ENCODE peak calls at places on chromosomes 16 and 17, in nine cellular contexts. One of them, this sample, is unnamed.

GRCh38 chr16:22165508-22166285 is 3.4 kb downstream of the SDR42E2 start:
- DNase-seq in T-helper 2 cell: no peak
- DNase-seq in IMR-90: no peak
- DNase-seq in cardiac fibroblast: no peak
- DNase-seq in activated naive CD4-positive, alpha-beta T cell treated with Interleukin-2 at 50 U/mL for 16 hours: no peak
- DNase-seq in fibroblast of mammary gland: no peak
- DNase-seq in sciatic nerve: no peak
- DNase-seq in GM12891: no peak
- DNase-seq in cerebellar cortex: no peak
- DNase-seq in this sample: no peak

GRCh38 chr17:30905742-30906100 is 317 bp downstream of the TEFM start:
- DNase-seq in T-helper 2 cell: peak; percentile 23
- DNase-seq in IMR-90: no peak
- DNase-seq in cardiac fibroblast: no peak
- DNase-seq in activated naive CD4-positive, alpha-beta T cell treated with Interleukin-2 at 50 U/mL for 16 hours: peak; percentile 29
- DNase-seq in fibroblast of mammary gland: peak; percentile 2
- DNase-seq in sciatic nerve: peak; percentile 32
- DNase-seq in GM12891: no peak
- DNase-seq in cerebellar cortex: no peak
- DNase-seq in this sample: no peak

GRCh38 chr16:56356276-56357241 is 68.8 kb downstream of the AMFR start:
- DNase-seq in T-helper 2 cell: peak; percentile 85
- DNase-seq in IMR-90: peak; percentile 88
- DNase-seq in cardiac fibroblast: peak; percentile 89
- DNase-seq in activated naive CD4-positive, alpha-beta T cell treated with Interleukin-2 at 50 U/mL for 16 hours: peak; percentile 63
- DNase-seq in fibroblast of mammary gland: peak; percentile 80
- DNase-seq in sciatic nerve: peak; percentile 86
- DNase-seq in GM12891: peak; percentile 95
- DNase-seq in cerebellar cortex: peak; percentile 89
- DNase-seq in this sample: peak; percentile 82

GRCh38 chr17:32806646-32807045 is 70.3 kb downstream of the MYO1D start:
- DNase-seq in T-helper 2 cell: no peak
- DNase-seq in IMR-90: no peak
- DNase-seq in cardiac fibroblast: no peak
- DNase-seq in activated naive CD4-positive, alpha-beta T cell treated with Interleukin-2 at 50 U/mL for 16 hours: no peak
- DNase-seq in fibroblast of mammary gland: no peak
- DNase-seq in sciatic nerve: no peak
- DNase-seq in GM12891: no peak
- DNase-seq in cerebellar cortex: no peak
- DNase-seq in this sample: no peak

GRCh38 chr17:48759288-48759687 is 30.7 kb upstream of the HOXB13 start:
- DNase-seq in T-helper 2 cell: no peak
- DNase-seq in IMR-90: no peak
- DNase-seq in cardiac fibroblast: no peak
- DNase-seq in activated naive CD4-positive, alpha-beta T cell treated with Interleukin-2 at 50 U/mL for 16 hours: no peak
- DNase-seq in fibroblast of mammary gland: no peak
- DNase-seq in sciatic nerve: no peak
- DNase-seq in GM12891: no peak
- DNase-seq in cerebellar cortex: no peak
- DNase-seq in this sample: no peak

GRCh38 chr17:81294512-81295030 is 536 bp downstream of the SLC38A10 start:
- DNase-seq in T-helper 2 cell: peak; percentile 36
- DNase-seq in IMR-90: peak; percentile 9
- DNase-seq in cardiac fibroblast: no peak
- DNase-seq in activated naive CD4-positive, alpha-beta T cell treated with Interleukin-2 at 50 U/mL for 16 hours: peak; percentile 25
- DNase-seq in fibroblast of mammary gland: peak; percentile 11
- DNase-seq in sciatic nerve: no peak
- DNase-seq in GM12891: no peak
- DNase-seq in cerebellar cortex: no peak
- DNase-seq in this sample: peak; percentile 73

GRCh38 chr16:79008869-79009179 is 591.7 kb downstream of the MAF start:
- DNase-seq in T-helper 2 cell: no peak
- DNase-seq in IMR-90: no peak
- DNase-seq in cardiac fibroblast: no peak
- DNase-seq in activated naive CD4-positive, alpha-beta T cell treated with Interleukin-2 at 50 U/mL for 16 hours: no peak
- DNase-seq in fibroblast of mammary gland: no peak
- DNase-seq in sciatic nerve: no peak
- DNase-seq in GM12891: no peak
- DNase-seq in cerebellar cortex: no peak
- DNase-seq in this sample: no peak

GRCh38 chr16:84593825-84594724 is 23.8 kb downstream of the COTL1 start:
- DNase-seq in T-helper 2 cell: peak; percentile 99
- DNase-seq in IMR-90: no peak
- DNase-seq in cardiac fibroblast: no peak
- DNase-seq in activated naive CD4-positive, alpha-beta T cell treated with Interleukin-2 at 50 U/mL for 16 hours: peak; percentile 70
- DNase-seq in fibroblast of mammary gland: peak; percentile 45
- DNase-seq in sciatic nerve: no peak
- DNase-seq in GM12891: peak; percentile 77
- DNase-seq in cerebellar cortex: peak; percentile 57
- DNase-seq in this sample: peak; percentile 83

GRCh38 chr16:49068224-49068623 is 213.4 kb downstream of the CBLN1 start:
- DNase-seq in T-helper 2 cell: no peak
- DNase-seq in IMR-90: no peak
- DNase-seq in cardiac fibroblast: no peak
- DNase-seq in activated naive CD4-positive, alpha-beta T cell treated with Interleukin-2 at 50 U/mL for 16 hours: no peak
- DNase-seq in fibroblast of mammary gland: no peak
- DNase-seq in sciatic nerve: no peak
- DNase-seq in GM12891: no peak
- DNase-seq in cerebellar cortex: no peak
- DNase-seq in this sample: no peak

GRCh38 chr16:85359147-85359822 is 247.0 kb upstream of the CIBAR2 start:
- DNase-seq in T-helper 2 cell: no peak
- DNase-seq in IMR-90: peak; percentile 34
- DNase-seq in cardiac fibroblast: no peak
- DNase-seq in activated naive CD4-positive, alpha-beta T cell treated with Interleukin-2 at 50 U/mL for 16 hours: no peak
- DNase-seq in fibroblast of mammary gland: peak; percentile 31
- DNase-seq in sciatic nerve: no peak
- DNase-seq in GM12891: no peak
- DNase-seq in cerebellar cortex: no peak
- DNase-seq in this sample: no peak

GRCh38 chr17:27540300-27541105 is 84.3 kb downstream of the KSR1 start:
- DNase-seq in T-helper 2 cell: no peak
- DNase-seq in IMR-90: peak; percentile 100
- DNase-seq in cardiac fibroblast: peak; percentile 99
- DNase-seq in activated naive CD4-positive, alpha-beta T cell treated with Interleukin-2 at 50 U/mL for 16 hours: no peak
- DNase-seq in fibroblast of mammary gland: peak; percentile 97
- DNase-seq in sciatic nerve: peak; percentile 83
- DNase-seq in GM12891: no peak
- DNase-seq in cerebellar cortex: peak; percentile 6
- DNase-seq in this sample: peak; percentile 74

GRCh38 chr17:43316522-43317142 is 82.2 kb upstream of the ARL4D start:
- DNase-seq in T-helper 2 cell: peak; percentile 34
- DNase-seq in IMR-90: no peak
- DNase-seq in cardiac fibroblast: no peak
- DNase-seq in activated naive CD4-positive, alpha-beta T cell treated with Interleukin-2 at 50 U/mL for 16 hours: peak; percentile 14
- DNase-seq in fibroblast of mammary gland: no peak
- DNase-seq in sciatic nerve: no peak
- DNase-seq in GM12891: no peak
- DNase-seq in cerebellar cortex: peak; percentile 48
- DNase-seq in this sample: no peak

GRCh38 chr16:683396-684066 is 603 bp downstream of the JMJD8 start:
- DNase-seq in T-helper 2 cell: no peak
- DNase-seq in IMR-90: no peak
- DNase-seq in cardiac fibroblast: no peak
- DNase-seq in activated naive CD4-positive, alpha-beta T cell treated with Interleukin-2 at 50 U/mL for 16 hours: no peak
- DNase-seq in fibroblast of mammary gland: no peak
- DNase-seq in sciatic nerve: no peak
- DNase-seq in GM12891: no peak
- DNase-seq in cerebellar cortex: no peak
- DNase-seq in this sample: peak; percentile 37

GRCh38 chr17:58515286-58515685 is 848 bp upstream of the MTMR4 start:
- DNase-seq in T-helper 2 cell: no peak
- DNase-seq in IMR-90: no peak
- DNase-seq in cardiac fibroblast: no peak
- DNase-seq in activated naive CD4-positive, alpha-beta T cell treated with Interleukin-2 at 50 U/mL for 16 hours: no peak
- DNase-seq in fibroblast of mammary gland: no peak
- DNase-seq in sciatic nerve: no peak
- DNase-seq in GM12891: no peak
- DNase-seq in cerebellar cortex: no peak
- DNase-seq in this sample: no peak

GRCh38 chr16:3149630-3150345 is 15.0 kb downstream of the ZNF213 start:
- DNase-seq in T-helper 2 cell: peak; percentile 59
- DNase-seq in IMR-90: peak; percentile 42
- DNase-seq in cardiac fibroblast: peak; percentile 65
- DNase-seq in activated naive CD4-positive, alpha-beta T cell treated with Interleukin-2 at 50 U/mL for 16 hours: peak; percentile 55
- DNase-seq in fibroblast of mammary gland: peak; percentile 53
- DNase-seq in sciatic nerve: peak; percentile 82
- DNase-seq in GM12891: no peak
- DNase-seq in cerebellar cortex: peak; percentile 65
- DNase-seq in this sample: peak; percentile 87

GRCh38 chr16:47523342-47524006 is 62.3 kb downstream of the PHKB start:
- DNase-seq in T-helper 2 cell: peak; percentile 13
- DNase-seq in IMR-90: no peak
- DNase-seq in cardiac fibroblast: no peak
- DNase-seq in activated naive CD4-positive, alpha-beta T cell treated with Interleukin-2 at 50 U/mL for 16 hours: no peak
- DNase-seq in fibroblast of mammary gland: no peak
- DNase-seq in sciatic nerve: no peak
- DNase-seq in GM12891: peak; percentile 14
- DNase-seq in cerebellar cortex: no peak
- DNase-seq in this sample: no peak

GRCh38 chr17:37828313-37829124 is 83.7 kb upstream of the HNF1B start:
- DNase-seq in T-helper 2 cell: peak; percentile 26
- DNase-seq in IMR-90: peak; percentile 28
- DNase-seq in cardiac fibroblast: peak; percentile 36
- DNase-seq in activated naive CD4-positive, alpha-beta T cell treated with Interleukin-2 at 50 U/mL for 16 hours: no peak
- DNase-seq in fibroblast of mammary gland: peak; percentile 18
- DNase-seq in sciatic nerve: no peak
- DNase-seq in GM12891: no peak
- DNase-seq in cerebellar cortex: no peak
- DNase-seq in this sample: no peak

GRCh38 chr16:2468142-2468724 is 2.9 kb upstream of the NTN3 start:
- DNase-seq in T-helper 2 cell: no peak
- DNase-seq in IMR-90: peak; percentile 11
- DNase-seq in cardiac fibroblast: no peak
- DNase-seq in activated naive CD4-positive, alpha-beta T cell treated with Interleukin-2 at 50 U/mL for 16 hours: no peak
- DNase-seq in fibroblast of mammary gland: no peak
- DNase-seq in sciatic nerve: peak; percentile 64
- DNase-seq in GM12891: no peak
- DNase-seq in cerebellar cortex: no peak
- DNase-seq in this sample: no peak

GRCh38 chr16:69187891-69188451 is 1.0 kb downstream of the SNTB2 start:
- DNase-seq in T-helper 2 cell: peak; percentile 80
- DNase-seq in IMR-90: no peak
- DNase-seq in cardiac fibroblast: peak; percentile 39
- DNase-seq in activated naive CD4-positive, alpha-beta T cell treated with Interleukin-2 at 50 U/mL for 16 hours: peak; percentile 43
- DNase-seq in fibroblast of mammary gland: no peak
- DNase-seq in sciatic nerve: peak; percentile 72
- DNase-seq in GM12891: no peak
- DNase-seq in cerebellar cortex: peak; percentile 39
- DNase-seq in this sample: peak; percentile 50

GRCh38 chr17:21678451-21679081 is 13.8 kb upstream of the KCNJ18 start:
- DNase-seq in T-helper 2 cell: no peak
- DNase-seq in IMR-90: no peak
- DNase-seq in cardiac fibroblast: no peak
- DNase-seq in activated naive CD4-positive, alpha-beta T cell treated with Interleukin-2 at 50 U/mL for 16 hours: no peak
- DNase-seq in fibroblast of mammary gland: no peak
- DNase-seq in sciatic nerve: peak; percentile 56
- DNase-seq in GM12891: no peak
- DNase-seq in cerebellar cortex: peak; percentile 41
- DNase-seq in this sample: peak; percentile 40

GRCh38 chr17:11948791-11949190 is 48.5 kb downstream of the ZNF18 start:
- DNase-seq in T-helper 2 cell: no peak
- DNase-seq in IMR-90: peak; percentile 86
- DNase-seq in cardiac fibroblast: peak; percentile 72
- DNase-seq in activated naive CD4-positive, alpha-beta T cell treated with Interleukin-2 at 50 U/mL for 16 hours: no peak
- DNase-seq in fibroblast of mammary gland: peak; percentile 89
- DNase-seq in sciatic nerve: no peak
- DNase-seq in GM12891: no peak
- DNase-seq in cerebellar cortex: no peak
- DNase-seq in this sample: no peak

GRCh38 chr16:55100100-55100499 is 169.4 kb downstream of the IRX5 start:
- DNase-seq in T-helper 2 cell: no peak
- DNase-seq in IMR-90: no peak
- DNase-seq in cardiac fibroblast: no peak
- DNase-seq in activated naive CD4-positive, alpha-beta T cell treated with Interleukin-2 at 50 U/mL for 16 hours: no peak
- DNase-seq in fibroblast of mammary gland: no peak
- DNase-seq in sciatic nerve: no peak
- DNase-seq in GM12891: no peak
- DNase-seq in cerebellar cortex: no peak
- DNase-seq in this sample: no peak

GRCh38 chr16:52680993-52681392 is 134.1 kb upstream of the TOX3 start:
- DNase-seq in T-helper 2 cell: no peak
- DNase-seq in IMR-90: no peak
- DNase-seq in cardiac fibroblast: no peak
- DNase-seq in activated naive CD4-positive, alpha-beta T cell treated with Interleukin-2 at 50 U/mL for 16 hours: no peak
- DNase-seq in fibroblast of mammary gland: no peak
- DNase-seq in sciatic nerve: no peak
- DNase-seq in GM12891: no peak
- DNase-seq in cerebellar cortex: no peak
- DNase-seq in this sample: no peak

GRCh38 chr16:89061590-89062380 is 31.9 kb upstream of the ACSF3 start:
- DNase-seq in T-helper 2 cell: no peak
- DNase-seq in IMR-90: no peak
- DNase-seq in cardiac fibroblast: no peak
- DNase-seq in activated naive CD4-positive, alpha-beta T cell treated with Interleukin-2 at 50 U/mL for 16 hours: no peak
- DNase-seq in fibroblast of mammary gland: no peak
- DNase-seq in sciatic nerve: no peak
- DNase-seq in GM12891: no peak
- DNase-seq in cerebellar cortex: no peak
- DNase-seq in this sample: no peak

GRCh38 chr17:47702391-47702995 is 8.5 kb downstream of the TBKBP1 start:
- DNase-seq in T-helper 2 cell: no peak
- DNase-seq in IMR-90: no peak
- DNase-seq in cardiac fibroblast: no peak
- DNase-seq in activated naive CD4-positive, alpha-beta T cell treated with Interleukin-2 at 50 U/mL for 16 hours: no peak
- DNase-seq in fibroblast of mammary gland: no peak
- DNase-seq in sciatic nerve: no peak
- DNase-seq in GM12891: no peak
- DNase-seq in cerebellar cortex: no peak
- DNase-seq in this sample: no peak